ENCODE peak calls at places on chromosomes 3 and 15, in eight cellular contexts. O is transverse colon, K is heart left ventricle, J is spleen, X is sigmoid colon, B is IMR-90, R is HepG2, Q is adrenal gland. D is an unnamed sample.

GRCh38 chr15:73844356-73844755 is 29.0 kb upstream of the TBC1D21 start:
- DNase-seq in X (no peak), K (no peak), B (peak; percentile 44), J (no peak), Q (no peak), R (no peak), O (no peak), D (no peak)

GRCh38 chr3:19221081-19221480 is 72.8 kb downstream of the KCNH8 start:
- DNase-seq in X (no peak), R (no peak), B (no peak), O (no peak), Q (no peak), J (no peak), K (no peak), D (no peak)

GRCh38 chr15:52436971-52437370 is 91.7 kb downstream of the MYO5A start:
- DNase-seq in O (no peak), R (no peak), B (peak; percentile 65), X (no peak), J (no peak), K (no peak), Q (no peak), D (no peak)

GRCh38 chr3:183394150-183394549 is 34.3 kb downstream of the MCF2L2 start:
- DNase-seq in X (no peak), O (no peak), K (no peak), R (no peak), B (no peak), J (no peak), Q (no peak), D (no peak)

GRCh38 chr3:150603090-150603887 is at the start of gene SELENOT:
- DNase-seq in K (peak; percentile 98), X (peak; percentile 97), J (peak; percentile 98), O (peak; percentile 95), Q (peak; percentile 96), B (peak; percentile 96), R (peak; percentile 92), D (peak; percentile 95)

GRCh38 chr3:42780398-42780797 is 7.3 kb upstream of the CCDC13 start:
- DNase-seq in Q (no peak), R (no peak), X (no peak), J (no peak), O (no peak), B (no peak), K (no peak), D (no peak)

GRCh38 chr3:24052446-24052845 is 107.4 kb downstream of the NR1D2 start:
- DNase-seq in X (no peak), R (no peak), J (no peak), O (no peak), Q (no peak), B (no peak), K (no peak), D (no peak)

GRCh38 chr3:148723591-148723990 is 25.9 kb downstream of the AGTR1 start:
- DNase-seq in X (no peak), K (no peak), Q (peak; percentile 69), J (no peak), R (peak; percentile 12), O (no peak), B (peak; percentile 90), D (no peak)

DNA sequence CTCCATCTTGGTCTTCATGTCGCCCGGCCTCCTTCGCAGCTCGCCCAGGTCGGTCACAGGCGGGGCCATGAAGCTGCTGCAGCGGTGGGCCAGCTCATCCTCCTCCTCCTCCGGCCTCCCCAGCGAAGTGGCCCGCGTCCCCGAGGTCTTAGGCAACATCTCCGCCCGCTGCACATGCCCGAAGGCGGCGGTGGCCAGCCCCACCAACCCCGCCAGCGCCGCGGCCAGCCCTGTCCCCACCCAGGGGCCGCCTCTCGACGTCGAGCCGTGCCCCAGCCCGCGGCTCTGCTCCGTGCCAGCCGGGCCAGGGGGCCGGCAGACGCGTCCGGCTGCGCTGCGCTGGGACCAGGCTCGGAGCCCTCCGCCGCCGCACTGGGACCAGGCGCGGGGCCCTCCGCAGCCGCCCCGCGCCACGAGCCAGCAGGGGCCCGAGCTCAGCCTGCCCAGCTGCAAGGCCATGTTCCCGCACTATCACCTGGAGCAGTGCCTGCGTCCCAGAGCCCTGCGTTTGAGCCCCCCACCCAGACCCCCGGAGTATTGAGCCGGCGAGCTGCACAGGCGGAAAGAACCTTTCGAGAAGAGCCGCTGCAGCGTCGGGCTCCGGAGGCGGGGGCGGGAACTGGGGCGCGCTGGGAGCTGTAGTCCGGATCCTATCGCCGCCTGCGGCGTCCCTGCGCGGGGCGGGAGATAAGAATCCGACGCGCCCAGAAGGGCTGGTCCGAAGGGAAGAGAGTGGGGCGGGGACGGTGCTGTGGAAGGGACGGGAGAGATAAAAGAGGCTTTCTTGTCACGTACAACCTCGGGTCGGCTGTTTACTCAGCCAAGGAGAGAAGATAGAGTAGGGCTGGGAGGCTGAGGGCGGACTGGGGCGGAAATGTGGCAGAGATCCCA is at the start of gene CPOX:
- DNase-seq in R (peak; percentile 96), X (peak; percentile 92), Q (peak; percentile 90), J (peak; percentile 97), O (peak; percentile 93), B (peak; percentile 88), K (peak; percentile 94), D (peak; percentile 83)
- TF ChIP-seq POLR2A in R (peak; percentile 66), X (peak; percentile 17), Q (no peak), J (no peak), O (peak; percentile 40), B (no peak), K (no peak), D (peak; percentile 57)

GRCh38 chr3:113226491-113226890 is 15.1 kb downstream of the BOC start:
- DNase-seq in Q (no peak), K (no peak), J (no peak), X (no peak), O (no peak), B (no peak), R (no peak), D (no peak)
- H3K36me3 ChIP-seq in Q (no peaks in the 10 kb centered on the region), K (no peaks in the 10 kb centered on the region), J (no peaks in the 10 kb centered on the region), X (peaks cover 28% of the 10 kb centered on the region), O (no peaks in the 10 kb centered on the region), B (peaks cover 5% of the 10 kb centered on the region), R (no peaks in the 10 kb centered on the region), D (no peaks in the 10 kb centered on the region)

DNA sequence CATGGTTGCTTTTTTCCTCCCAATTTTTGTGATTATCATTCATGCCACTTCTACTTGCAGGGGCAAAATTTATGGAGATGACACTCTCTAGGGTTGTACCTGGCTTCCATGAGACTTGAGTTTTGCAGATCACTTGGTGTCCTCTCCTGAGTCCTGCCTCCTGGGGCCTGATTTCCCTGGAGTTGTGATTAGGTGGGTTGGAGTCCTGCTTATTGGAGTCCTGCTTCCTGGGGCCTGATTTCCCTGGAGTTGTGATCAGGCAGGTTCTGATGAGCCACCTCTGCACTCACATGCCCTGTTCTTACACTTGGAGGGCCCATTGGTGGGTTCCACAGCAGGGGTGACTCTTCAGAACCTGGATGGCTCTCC is 102.0 kb downstream of the PDCD6IP start:
- DNase-seq in B (no peak), Q (no peak), J (no peak), K (no peak), O (no peak), R (no peak), X (no peak), D (no peak)
- H3K27ac ChIP-seq in B (no peak overlapping the region), Q (no peak overlapping the region), J (no peak overlapping the region), K (no peak overlapping the region), O (no peak overlapping the region), R (no peak overlapping the region), X (no peak overlapping the region), D (no peak overlapping the region)

GRCh38 chr3:113210608-113211369 is 568 bp upstream of the BOC start:
- DNase-seq in K (no peak), O (no peak), J (no peak), B (no peak), Q (no peak), R (no peak), X (peak; percentile 80), D (peak; percentile 73)

GRCh38 chr3:113212155-113212844 is 943 bp downstream of the BOC start:
- DNase-seq in O (no peak), Q (no peak), X (peak; percentile 76), B (no peak), R (no peak), J (no peak), K (peak; percentile 62), D (peak; percentile 50)

GRCh38 chr3:113214227-113214626 is 2.9 kb downstream of the BOC start:
- DNase-seq in O (no peak), B (no peak), J (no peak), X (no peak), Q (no peak), R (no peak), K (no peak), D (no peak)

GRCh38 chr3:113212845-113213375 is 1.6 kb downstream of the BOC start:
- DNase-seq in X (no peak), J (no peak), Q (no peak), K (no peak), O (no peak), B (no peak), R (no peak), D (no peak)

DNA sequence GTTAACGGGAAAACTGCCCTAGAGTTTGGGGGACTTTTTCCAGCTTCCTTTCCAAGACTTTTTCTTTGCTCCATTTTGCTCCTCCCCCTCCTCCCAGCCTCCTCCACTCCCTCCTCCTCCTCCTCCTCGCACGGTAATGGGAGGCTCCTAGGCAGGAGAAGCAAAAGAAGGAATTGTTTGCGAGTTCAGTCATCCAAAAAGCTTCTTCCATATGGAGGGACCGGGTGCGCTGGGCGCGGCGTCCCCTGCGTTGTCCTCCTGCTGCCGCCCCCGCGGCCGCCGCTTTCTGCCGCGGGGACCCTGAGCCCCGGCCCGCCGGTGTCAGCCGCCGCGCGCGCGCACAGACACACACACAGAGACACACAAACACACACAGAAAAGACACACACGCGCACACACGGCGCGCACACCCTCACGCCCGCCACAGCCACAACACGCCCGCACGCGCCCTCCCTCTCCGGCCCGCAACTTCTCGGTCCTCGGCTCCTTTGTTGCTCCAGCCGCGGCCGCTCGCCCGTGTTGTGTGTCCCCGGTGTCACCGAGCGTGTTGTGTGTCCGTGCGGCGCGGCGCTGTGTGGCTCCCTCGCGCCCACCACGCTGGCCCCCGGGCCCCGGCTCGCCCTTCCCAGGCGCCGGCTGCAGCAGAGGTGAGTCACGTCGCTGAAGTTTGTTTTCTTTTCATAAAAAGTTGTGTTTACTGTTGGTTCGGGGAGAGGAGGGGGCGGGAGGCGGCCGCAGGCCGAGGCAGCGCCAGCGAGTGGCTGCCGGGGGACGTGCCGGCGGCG is at the start of gene BOC:
- DNase-seq in X (peak; percentile 77), R (no peak), K (no peak), B (peak; percentile 68), Q (no peak), O (no peak), J (no peak), D (peak; percentile 72)
- TF ChIP-seq POLR2A in X (no peak), R (no peak), K (no peak), B (peak; percentile 53), Q (no peak), O (no peak), J (no peak), D (peak; percentile 49)

DNA sequence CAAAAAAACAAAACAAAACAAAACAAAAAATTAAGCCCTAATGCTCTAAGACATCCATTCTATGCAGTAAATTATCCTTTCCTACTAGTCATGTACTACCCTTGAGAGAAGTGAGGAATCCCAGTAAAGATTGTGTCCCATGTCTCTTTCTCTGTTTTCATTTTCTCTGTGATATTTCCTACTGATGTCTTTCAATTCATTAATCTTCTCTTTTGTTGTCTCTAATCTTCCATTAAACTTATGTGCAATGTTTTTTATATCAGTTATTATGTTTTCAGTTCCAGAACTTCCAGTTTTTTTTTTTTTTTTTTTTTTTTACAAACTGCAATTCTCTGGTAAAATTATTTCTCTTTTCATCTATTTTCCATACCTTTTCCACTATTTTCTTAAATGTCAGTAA is 44.1 kb upstream of the SLC12A8 start:
- DNase-seq in J (no peak), B (no peak), O (no peak), R (no peak), K (no peak), Q (no peak), X (no peak), D (no peak)
- H3K36me3 ChIP-seq in J (no peaks in the 10 kb centered on the region), B (peaks cover 4% of the 10 kb centered on the region), O (no peaks in the 10 kb centered on the region), R (peaks cover 3% of the 10 kb centered on the region), K (no peaks in the 10 kb centered on the region), Q (no peaks in the 10 kb centered on the region), X (no peaks in the 10 kb centered on the region), D (no peaks in the 10 kb centered on the region)

D was measured in uterus.